ENCODE peak calls at places on chromosomes 2 and 18, in six cellular contexts. One of them, this sample, is unnamed.

GRCh38 chr2:223993634-223994232 is 36.5 kb downstream of the MRPL44 start:
- DNase-seq in activated CD4-positive, alpha-beta T cell treated with anti-CD3 and anti-CD28 coated beads, Interleukin-2, amount 10 ng/mL, durations not matched to agents 7 days and 5 days: peak
- DNase-seq in NCI-H2081: peak
- DNase-seq in SHP77 treated with DMSO at 0.1 percent for 48 hours: peak
- DNase-seq in NCI-H1092: peak
- DNase-seq in choroid plexus epithelial cell: peak
- DNase-seq in this sample: peak

GRCh38 chr2:12624911-12625598 is 91.7 kb upstream of the TRIB2 start:
- DNase-seq in activated CD4-positive, alpha-beta T cell treated with anti-CD3 and anti-CD28 coated beads, Interleukin-2, amount 10 ng/mL, durations not matched to agents 7 days and 5 days: no peak
- DNase-seq in choroid plexus epithelial cell: no peak
- DNase-seq in NCI-H1092: no peak
- DNase-seq in NCI-H2081: no peak
- DNase-seq in SHP77 treated with DMSO at 0.1 percent for 48 hours: no peak
- DNase-seq in this sample: no peak

GRCh38 chr2:138090330-138090729 is 126.1 kb downstream of the HNMT start:
- DNase-seq in NCI-H1092: peak
- DNase-seq in choroid plexus epithelial cell: peak
- DNase-seq in activated CD4-positive, alpha-beta T cell treated with anti-CD3 and anti-CD28 coated beads, Interleukin-2, amount 10 ng/mL, durations not matched to agents 7 days and 5 days: no peak
- DNase-seq in NCI-H2081: peak
- DNase-seq in SHP77 treated with DMSO at 0.1 percent for 48 hours: no peak
- DNase-seq in this sample: peak

GRCh38 chr2:71693286-71694270 is 240.2 kb downstream of the DYSF start:
- DNase-seq in NCI-H2081: no peak
- DNase-seq in choroid plexus epithelial cell: no peak
- DNase-seq in SHP77 treated with DMSO at 0.1 percent for 48 hours: no peak
- DNase-seq in activated CD4-positive, alpha-beta T cell treated with anti-CD3 and anti-CD28 coated beads, Interleukin-2, amount 10 ng/mL, durations not matched to agents 7 days and 5 days: no peak
- DNase-seq in NCI-H1092: no peak
- DNase-seq in this sample: no peak

GRCh38 chr2:653645-654425 is 23.4 kb downstream of the TMEM18 start:
- DNase-seq in NCI-H1092: no peak
- DNase-seq in choroid plexus epithelial cell: no peak
- DNase-seq in activated CD4-positive, alpha-beta T cell treated with anti-CD3 and anti-CD28 coated beads, Interleukin-2, amount 10 ng/mL, durations not matched to agents 7 days and 5 days: no peak
- DNase-seq in SHP77 treated with DMSO at 0.1 percent for 48 hours: no peak
- DNase-seq in NCI-H2081: no peak
- DNase-seq in this sample: no peak

GRCh38 chr18:13878858-13879257 is 36.5 kb downstream of the MC2R start:
- DNase-seq in SHP77 treated with DMSO at 0.1 percent for 48 hours: no peak
- DNase-seq in NCI-H1092: no peak
- DNase-seq in activated CD4-positive, alpha-beta T cell treated with anti-CD3 and anti-CD28 coated beads, Interleukin-2, amount 10 ng/mL, durations not matched to agents 7 days and 5 days: no peak
- DNase-seq in NCI-H2081: no peak
- DNase-seq in choroid plexus epithelial cell: no peak
- DNase-seq in this sample: no peak

GRCh38 chr2:6342273-6342920 is 523.3 kb downstream of the CMPK2 start:
- DNase-seq in activated CD4-positive, alpha-beta T cell treated with anti-CD3 and anti-CD28 coated beads, Interleukin-2, amount 10 ng/mL, durations not matched to agents 7 days and 5 days: no peak
- DNase-seq in NCI-H2081: no peak
- DNase-seq in NCI-H1092: no peak
- DNase-seq in SHP77 treated with DMSO at 0.1 percent for 48 hours: no peak
- DNase-seq in choroid plexus epithelial cell: no peak
- DNase-seq in this sample: no peak

GRCh38 chr18:41121116-41121826 is 833.8 kb upstream of the PIK3C3 start:
- DNase-seq in activated CD4-positive, alpha-beta T cell treated with anti-CD3 and anti-CD28 coated beads, Interleukin-2, amount 10 ng/mL, durations not matched to agents 7 days and 5 days: no peak
- DNase-seq in choroid plexus epithelial cell: peak
- DNase-seq in NCI-H1092: no peak
- DNase-seq in NCI-H2081: no peak
- DNase-seq in SHP77 treated with DMSO at 0.1 percent for 48 hours: no peak
- DNase-seq in this sample: no peak

GRCh38 chr18:41938445-41938844 is 16.6 kb upstream of the PIK3C3 start:
- DNase-seq in activated CD4-positive, alpha-beta T cell treated with anti-CD3 and anti-CD28 coated beads, Interleukin-2, amount 10 ng/mL, durations not matched to agents 7 days and 5 days: no peak
- DNase-seq in choroid plexus epithelial cell: peak
- DNase-seq in NCI-H1092: no peak
- DNase-seq in SHP77 treated with DMSO at 0.1 percent for 48 hours: no peak
- DNase-seq in NCI-H2081: no peak
- DNase-seq in this sample: no peak

GRCh38 chr2:74502720-74503505 is 3.5 kb upstream of the LBX2 start:
- DNase-seq in NCI-H1092: no peak
- DNase-seq in activated CD4-positive, alpha-beta T cell treated with anti-CD3 and anti-CD28 coated beads, Interleukin-2, amount 10 ng/mL, durations not matched to agents 7 days and 5 days: peak
- DNase-seq in SHP77 treated with DMSO at 0.1 percent for 48 hours: no peak
- DNase-seq in NCI-H2081: peak
- DNase-seq in choroid plexus epithelial cell: peak
- DNase-seq in this sample: no peak

GRCh38 chr18:74654637-74655036 is 57.0 kb downstream of the ZNF407 start:
- DNase-seq in SHP77 treated with DMSO at 0.1 percent for 48 hours: peak
- DNase-seq in activated CD4-positive, alpha-beta T cell treated with anti-CD3 and anti-CD28 coated beads, Interleukin-2, amount 10 ng/mL, durations not matched to agents 7 days and 5 days: no peak
- DNase-seq in NCI-H2081: peak
- DNase-seq in choroid plexus epithelial cell: peak
- DNase-seq in NCI-H1092: no peak
- DNase-seq in this sample: no peak

GRCh38 chr18:10120622-10121021 is 206.8 kb downstream of the VAPA start:
- DNase-seq in NCI-H2081: no peak
- DNase-seq in activated CD4-positive, alpha-beta T cell treated with anti-CD3 and anti-CD28 coated beads, Interleukin-2, amount 10 ng/mL, durations not matched to agents 7 days and 5 days: no peak
- DNase-seq in SHP77 treated with DMSO at 0.1 percent for 48 hours: no peak
- DNase-seq in choroid plexus epithelial cell: no peak
- DNase-seq in NCI-H1092: no peak
- DNase-seq in this sample: no peak

GRCh38 chr2:108412995-108413726 is 35.4 kb downstream of the SULT1C4 start:
- DNase-seq in NCI-H2081: no peak
- DNase-seq in activated CD4-positive, alpha-beta T cell treated with anti-CD3 and anti-CD28 coated beads, Interleukin-2, amount 10 ng/mL, durations not matched to agents 7 days and 5 days: no peak
- DNase-seq in NCI-H1092: no peak
- DNase-seq in SHP77 treated with DMSO at 0.1 percent for 48 hours: no peak
- DNase-seq in choroid plexus epithelial cell: peak
- DNase-seq in this sample: no peak

GRCh38 chr2:72130671-72131360 is 16.8 kb downstream of the CYP26B1 start:
- DNase-seq in activated CD4-positive, alpha-beta T cell treated with anti-CD3 and anti-CD28 coated beads, Interleukin-2, amount 10 ng/mL, durations not matched to agents 7 days and 5 days: no peak
- DNase-seq in SHP77 treated with DMSO at 0.1 percent for 48 hours: no peak
- DNase-seq in NCI-H2081: no peak
- DNase-seq in NCI-H1092: no peak
- DNase-seq in choroid plexus epithelial cell: no peak
- DNase-seq in this sample: no peak

This sample was measured in NCI-H1436.